ENCODE peak calls at places on chromosome 3, in six cellular contexts. P is suprapubic skin, E is psoas muscle, Q is choroid plexus epithelial cell, T is lower lobe of right lung, Y is mucosa of descending colon. D is an unnamed sample.

GRCh38 chr3:194384156-194384555 is 14.6 kb upstream of the LRRC15 start:
- DNase-seq in P (peak), E (no peak), Q (no peak), T (no peak), Y (no peak), D (no peak)

GRCh38 chr3:130814691-130815472 is 68.3 kb upstream of the PIK3R4 start:
- DNase-seq in P (no peak), E (no peak), Q (no peak), T (no peak), Y (no peak), D (no peak)

GRCh38 chr3:143170676-143171075 is 51.1 kb downstream of the CHST2 start:
- DNase-seq in P (no peak), E (no peak), Q (peak), T (no peak), Y (no peak), D (no peak)

GRCh38 chr3:127162947-127163645 is 29.8 kb upstream of the PRR23E start:
- DNase-seq in P (no peak), E (peak), Q (no peak), T (no peak), Y (no peak), D (no peak)

GRCh38 chr3:151278223-151278622 is at the start of gene P2RY14:
- DNase-seq in P (no peak), E (no peak), Q (no peak), T (no peak), Y (no peak), D (no peak)

GRCh38 chr3:152193673-152194267 is 75.0 kb upstream of the MBNL1 start:
- DNase-seq in P (no peak), E (peak), Q (no peak), T (peak), Y (peak), D (no peak)

GRCh38 chr3:32109256-32109655 is 2.8 kb downstream of the GPD1L start:
- DNase-seq in P (peak), E (peak), Q (peak), T (peak), Y (peak), D (peak)

GRCh38 chr3:193863657-193864323 is 270.8 kb downstream of the OPA1 start:
- DNase-seq in P (no peak), E (peak), Q (no peak), T (no peak), Y (no peak), D (no peak)

GRCh38 chr3:49182682-49183081 is 11.3 kb downstream of the KLHDC8B start:
- DNase-seq in P (no peak), E (no peak), Q (no peak), T (no peak), Y (no peak), D (no peak)

GRCh38 chr3:143897558-143898305 is 49.5 kb upstream of the SLC9A9 start:
- DNase-seq in P (no peak), E (no peak), Q (peak), T (no peak), Y (no peak), D (peak)

GRCh38 chr3:171454026-171454425 is 6.2 kb downstream of the TNIK start:
- DNase-seq in P (no peak), E (no peak), Q (no peak), T (no peak), Y (no peak), D (no peak)

GRCh38 chr3:31029756-31030155 is 135.3 kb upstream of the GADL1 start:
- DNase-seq in P (no peak), E (no peak), Q (no peak), T (no peak), Y (no peak), D (no peak)

GRCh38 chr3:24254649-24255048 is 240.0 kb downstream of the THRB start:
- DNase-seq in P (no peak), E (no peak), Q (peak), T (no peak), Y (no peak), D (peak)

GRCh38 chr3:156535162-156535627 is 19.7 kb downstream of the SSR3 start:
- DNase-seq in P (no peak), E (peak), Q (peak), T (peak), Y (peak), D (peak)

GRCh38 chr3:171875923-171876412 is 32.8 kb downstream of the TMEM212 start:
- DNase-seq in P (no peak), E (no peak), Q (peak), T (no peak), Y (no peak), D (peak)

GRCh38 chr3:47295976-47296375 is 13.2 kb downstream of the KLHL18 start:
- DNase-seq in P (no peak), E (no peak), Q (no peak), T (no peak), Y (no peak), D (no peak)

GRCh38 chr3:189680723-189681122 is 49.5 kb downstream of the TP63 start:
- DNase-seq in P (no peak), E (peak), Q (no peak), T (no peak), Y (no peak), D (no peak)

GRCh38 chr3:179929091-179929529 is 107.6 kb downstream of the PEX5L start:
- DNase-seq in P (no peak), E (peak), Q (peak), T (no peak), Y (no peak), D (peak)

GRCh38 chr3:37608061-37608702 is 253.5 kb upstream of the CTDSPL start:
- DNase-seq in P (no peak), E (no peak), Q (no peak), T (no peak), Y (no peak), D (no peak)

GRCh38 chr3:37606472-37606871 is 255.2 kb upstream of the CTDSPL start:
- DNase-seq in P (no peak), E (no peak), Q (no peak), T (no peak), Y (no peak), D (no peak)

GRCh38 chr3:37605754-37606153 is 255.9 kb upstream of the CTDSPL start:
- DNase-seq in P (no peak), E (no peak), Q (no peak), T (no peak), Y (no peak), D (no peak)

GRCh38 chr3:37609711-37610110 is 252.0 kb upstream of the CTDSPL start:
- DNase-seq in P (no peak), E (no peak), Q (no peak), T (no peak), Y (no peak), D (no peak)

DNA sequence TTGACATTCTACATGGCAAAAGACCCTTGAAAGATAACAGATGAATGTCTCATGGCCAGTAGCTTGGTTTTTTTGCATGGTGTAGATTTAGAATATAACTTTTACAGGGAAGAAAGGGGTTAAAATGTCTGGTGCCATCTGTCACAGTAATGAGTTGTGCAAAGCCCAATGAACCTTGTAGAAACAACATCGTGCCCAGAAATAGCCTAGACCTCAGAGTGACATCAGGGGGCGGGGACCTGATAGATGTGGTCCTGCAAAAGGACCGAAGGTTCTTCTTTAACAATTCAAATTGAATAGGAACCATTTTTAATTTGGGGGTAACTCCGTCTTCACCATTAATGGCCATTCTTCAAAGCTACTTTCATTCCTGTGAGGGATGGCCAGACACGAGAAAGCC is 254.1 kb upstream of the CTDSPL start:
- DNase-seq in P (no peak), E (no peak), Q (no peak), T (no peak), Y (no peak), D (no peak)
- H3K4me3 ChIP-seq in P (no peak), E (no peak), Q (no peak), T (no peak), Y (no peak), D (no peak)

GRCh38 chr3:146589899-146590508 is 15.1 kb downstream of the PLSCR5 start:
- DNase-seq in P (no peak), E (no peak), Q (peak), T (no peak), Y (no peak), D (peak)
- TF ChIP-seq CTCF in P (peak), E (peak), Q (peak), T (peak), Y (peak), D (peak)

GRCh38 chr3:164539215-164539614 is 539.1 kb downstream of the SI start:
- DNase-seq in P (no peak), E (no peak), Q (no peak), T (no peak), Y (no peak), D (no peak)
- H3K4me3 ChIP-seq in P (no peak), E (no peak), Q (no peak), T (no peak), Y (no peak), D (no peak)

DNA sequence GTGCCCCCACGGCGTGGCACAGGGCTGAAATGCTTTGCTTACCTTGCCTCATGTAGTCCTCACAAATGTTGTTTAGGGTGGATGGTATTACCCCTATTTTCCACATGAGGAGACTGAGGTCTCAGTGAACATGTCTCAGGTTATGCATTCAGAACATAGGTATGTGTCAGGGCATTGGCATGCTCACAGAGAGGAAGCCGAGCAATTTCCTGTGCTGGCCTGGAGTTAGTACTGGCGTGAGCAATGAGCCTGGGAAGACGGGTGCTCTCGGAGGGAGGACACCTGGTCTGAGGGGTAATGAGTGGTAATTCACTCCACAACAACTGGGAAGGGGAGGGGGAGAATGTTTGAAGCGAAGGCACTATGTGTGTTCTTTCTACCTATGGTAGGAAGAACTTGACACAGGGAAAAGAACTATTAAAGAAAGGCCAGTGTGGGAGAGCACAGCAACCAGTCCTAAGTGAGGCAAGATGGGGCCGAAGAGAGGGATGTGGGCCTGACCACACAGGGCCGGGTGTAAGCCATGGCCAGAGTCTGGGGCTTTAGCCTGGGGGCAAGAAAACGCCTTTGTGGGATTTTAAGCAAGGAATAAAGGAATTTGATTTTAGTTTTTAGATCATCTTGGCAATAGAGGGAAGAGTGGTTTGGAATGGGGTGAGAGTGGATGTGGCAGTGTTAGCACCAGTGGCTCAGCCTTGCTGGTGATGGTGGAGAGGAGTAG is 4.9 kb upstream of the FAM131A start:
- DNase-seq in P (no peak), E (peak), Q (peak), T (no peak), Y (peak), D (peak)
- TF ChIP-seq CTCF in P (no peak), E (no peak), Q (no peak), T (no peak), Y (no peak), D (no peak)

GRCh38 chr3:65758871-65759598 is 279.7 kb downstream of the MAGI1 start:
- DNase-seq in P (no peak), E (no peak), Q (peak), T (no peak), Y (no peak), D (no peak)
- H3K4me3 ChIP-seq in P (no peak), E (no peak), Q (no peak), T (no peak), Y (no peak), D (no peak)

DNA sequence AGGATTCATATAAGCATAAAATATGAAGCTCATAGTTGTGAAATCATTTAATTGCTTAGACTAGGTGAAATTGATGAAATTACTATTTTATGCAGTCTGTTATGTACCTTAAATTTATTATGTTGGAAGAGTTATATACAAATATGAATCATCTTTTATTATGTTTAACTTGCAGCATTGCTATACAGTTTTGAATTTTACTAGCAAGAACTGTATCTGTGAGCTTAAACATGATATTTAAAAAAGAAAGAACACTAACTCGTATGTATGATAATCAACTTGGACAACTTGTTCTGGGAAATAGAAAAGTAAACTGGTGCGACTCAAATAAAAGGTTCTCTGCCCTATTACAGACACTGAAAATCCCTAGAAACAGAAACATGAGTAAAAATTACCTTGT is 1.8 kb downstream of the STX19 start:
- DNase-seq in P (no peak), E (no peak), Q (no peak), T (no peak), Y (no peak), D (no peak)
- TF ChIP-seq CTCF in P (no peak), E (no peak), Q (no peak), T (no peak), Y (no peak), D (no peak)